ENCODE peak calls at places on chromosomes 5 and 9, in seven cellular contexts. Q, E, S, J, B, H and F are unnamed samples.
A peak's percentile ranks its signal among the peaks of the same experiment; 100 is the strongest.

GRCh38 chr9:120928720-120929389 is 2.3 kb upstream of the TRAF1 start:
- DNase-seq in B (peak; percentile 85), S (peak; percentile 89), H (peak; percentile 52), J (peak; percentile 74), E (peak; percentile 87), Q (peak; percentile 45), F (peak; percentile 73)

GRCh38 chr9:114880276-114880891 is 50.0 kb downstream of the TNFSF8 start:
- DNase-seq in B (no peak), E (no peak), H (no peak), S (no peak), J (no peak), Q (peak; percentile 60), F (no peak)

GRCh38 chr9:128640626-128641025 is 16.0 kb downstream of the DYNC2I2 start:
- DNase-seq in J (no peak), Q (no peak), B (no peak), E (no peak), H (no peak), S (no peak), F (no peak)

GRCh38 chr5:1874820-1875219 is 7.9 kb downstream of the IRX4 start:
- DNase-seq in E (no peak), Q (no peak), H (no peak), J (no peak), B (no peak), S (no peak), F (no peak)

GRCh38 chr9:20339611-20340010 is 282.7 kb downstream of the MLLT3 start:
- DNase-seq in J (no peak), E (no peak), S (no peak), Q (no peak), B (no peak), H (no peak), F (no peak)

GRCh38 chr5:168047043-168047668 is 244.3 kb upstream of the WWC1 start:
- DNase-seq in B (peak; percentile 70), S (no peak), H (peak; percentile 75), E (no peak), Q (peak; percentile 53), J (no peak), F (no peak)

GRCh38 chr5:32308951-32309350 is 3.8 kb downstream of the MTMR12 start:
- DNase-seq in H (no peak), J (no peak), E (no peak), Q (no peak), B (no peak), S (no peak), F (no peak)

GRCh38 chr5:9544056-9544455 is 1.8 kb downstream of the SEMA5A start:
- DNase-seq in B (no peak), S (no peak), J (no peak), E (no peak), H (no peak), Q (no peak), F (no peak)

GRCh38 chr9:104118916-104119315 is 24.8 kb downstream of the SMC2 start:
- DNase-seq in Q (no peak), H (no peak), J (no peak), S (no peak), E (no peak), B (no peak), F (no peak)

GRCh38 chr5:138470322-138471285 is 5.3 kb downstream of the EGR1 start:
- DNase-seq in H (peak; percentile 89), S (no peak), Q (no peak), E (no peak), J (peak; percentile 57), B (peak; percentile 78), F (no peak)

GRCh38 chr9:135043345-135043744 is 44.1 kb upstream of the OLFM1 start:
- DNase-seq in H (no peak), J (no peak), B (no peak), S (peak; percentile 12), E (peak; percentile 26), Q (no peak), F (no peak)

GRCh38 chr5:72837524-72838096 is 21.1 kb downstream of the TNPO1 start:
- DNase-seq in H (no peak), S (no peak), Q (no peak), B (no peak), E (no peak), J (no peak), F (no peak)

GRCh38 chr5:52945040-52945439 is 44.1 kb upstream of the ITGA2 start:
- DNase-seq in J (no peak), E (no peak), Q (peak; percentile 24), H (no peak), B (no peak), S (no peak), F (no peak)

GRCh38 chr5:368162-369084 is 46.9 kb downstream of the AHRR start:
- DNase-seq in Q (peak; percentile 83), B (no peak), H (no peak), J (no peak), S (peak; percentile 56), E (peak; percentile 45), F (peak; percentile 46)

GRCh38 chr5:149310947-149311675 is 34.2 kb upstream of the GRPEL2 start:
- DNase-seq in E (no peak), J (peak; percentile 33), B (peak; percentile 65), Q (peak; percentile 83), S (no peak), H (peak; percentile 87), F (no peak)

GRCh38 chr9:134947265-134947955 is 29.7 kb upstream of the FCN1 start:
- DNase-seq in H (no peak), E (no peak), B (no peak), Q (no peak), S (no peak), J (peak; percentile 45), F (no peak)

GRCh38 chr9:38408719-38409118 is 15.5 kb downstream of the IGFBPL1 start:
- DNase-seq in H (no peak), Q (no peak), E (no peak), J (no peak), S (no peak), B (no peak), F (no peak)

GRCh38 chr9:93118863-93119702 is 15.0 kb downstream of the NINJ1 start:
- DNase-seq in J (peak; percentile 22), E (peak; percentile 73), B (no peak), S (peak; percentile 68), H (no peak), Q (no peak), F (no peak)

GRCh38 chr9:21465859-21466518 is 16.1 kb downstream of the IFNE start:
- DNase-seq in S (no peak), Q (peak; percentile 82), J (no peak), H (peak; percentile 46), E (no peak), B (peak; percentile 76), F (no peak)
- TF ChIP-seq CTCF in S (peak; percentile 28), Q (peak; percentile 67), J (no peak), H (peak; percentile 50), E (no peak), B (peak; percentile 86), F (peak; percentile 71)

GRCh38 chr9:132163457-132163875 is 1.6 kb downstream of the NTNG2 start:
- DNase-seq in S (no peak), E (no peak), Q (no peak), B (peak; percentile 44), H (no peak), J (no peak), F (no peak)
- H3K4me3 ChIP-seq in S (peak overlapping the region; percentile 62), E (peak overlapping the region; percentile 81), Q (no peak overlapping the region), B (no peak overlapping the region), H (no peak overlapping the region), J (peak overlapping the region; percentile 24), F (peak overlapping the region; percentile 57)

GRCh38 chr5:155027993-155028629 is 14.6 kb downstream of the KIF4B start:
- DNase-seq in J (no peak), H (peak; percentile 55), S (no peak), Q (peak; percentile 25), B (no peak), E (no peak), F (no peak)
- TF ChIP-seq CTCF in J (no peak), H (peak; percentile 65), S (no peak), Q (peak; percentile 12), B (no peak), E (no peak), F (no peak)

DNA sequence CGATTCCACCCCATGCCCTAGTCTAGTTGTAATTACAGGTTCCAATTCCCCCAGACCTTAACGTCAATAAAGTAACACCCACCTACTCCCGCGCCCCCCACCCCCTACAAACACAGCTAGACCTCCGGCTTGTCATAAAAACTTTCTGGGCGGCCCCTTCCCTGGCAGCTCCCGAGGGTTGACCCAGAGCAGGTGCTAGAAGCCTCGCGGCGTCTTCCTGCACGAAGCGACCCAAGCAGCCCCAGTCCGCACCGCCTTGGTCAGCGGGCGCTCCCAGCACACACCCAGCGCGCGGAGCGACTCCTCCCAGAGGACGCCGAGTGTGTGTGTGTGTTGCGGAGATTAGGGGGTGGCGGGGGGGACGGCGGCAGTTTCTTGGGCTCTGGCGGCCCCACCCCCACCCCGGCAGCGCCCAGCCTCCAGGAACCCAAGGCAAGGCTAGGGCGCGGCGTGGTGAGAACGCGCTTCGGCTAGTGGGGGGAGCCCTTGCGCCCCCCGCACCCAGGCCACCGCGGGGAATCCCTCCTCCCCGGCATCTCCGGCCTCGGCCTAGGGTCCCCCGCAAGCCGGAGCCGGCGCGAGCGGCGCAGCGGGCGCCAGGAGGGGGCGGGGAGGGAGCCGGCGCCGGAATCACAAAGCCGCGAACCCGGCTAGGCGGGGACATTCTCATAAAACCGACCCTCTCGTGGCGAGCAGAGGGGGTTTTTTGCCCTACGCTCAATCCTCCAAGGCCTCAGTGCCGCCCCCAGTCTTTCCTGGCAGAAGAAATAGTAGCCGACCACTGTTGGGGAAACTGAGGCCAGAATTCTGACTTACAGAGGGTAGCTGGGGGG is 2.2 kb downstream of the PCDH1 start:
- DNase-seq in Q (peak; percentile 36), B (peak; percentile 77), E (no peak), J (no peak), H (peak; percentile 37), S (peak; percentile 73), F (no peak)
- H3K4me3 ChIP-seq in Q (peak overlapping the region; percentile 27), B (peak overlapping the region; percentile 51), E (peak overlapping the region; percentile 79), J (peak overlapping the region; percentile 43), H (peak overlapping the region; percentile 58), S (peak overlapping the region; percentile 68), F (peak overlapping the region; percentile 32)